ENCODE peak calls at places on chromosomes 1 and 21, in four cellular contexts. One of them, this sample, is unnamed.

GRCh38 chr21:38831526-38832467 is 26.1 kb downstream of the ETS2 start:
- DNase-seq in GM12892: no peak
- DNase-seq in HEK293T: no peak
- DNase-seq in H1: no peak
- DNase-seq in this sample: no peak

GRCh38 chr1:32580348-32581017 is 41.3 kb downstream of the ZBTB8A start:
- DNase-seq in HEK293T: no peak
- DNase-seq in H1: no peak
- DNase-seq in GM12892: no peak
- DNase-seq in this sample: no peak

GRCh38 chr1:176178316-176178715 is 28.8 kb downstream of the COP1 start:
- DNase-seq in HEK293T: no peak
- DNase-seq in GM12892: no peak
- DNase-seq in H1: no peak
- DNase-seq in this sample: no peak

GRCh38 chr1:170967042-170967910 is 31.9 kb downstream of the MROH9 start:
- DNase-seq in GM12892: no peak
- DNase-seq in H1: no peak
- DNase-seq in HEK293T: peak
- DNase-seq in this sample: no peak

GRCh38 chr1:149995927-149996326 is 14.6 kb downstream of the OTUD7B start:
- DNase-seq in HEK293T: no peak
- DNase-seq in GM12892: no peak
- DNase-seq in H1: no peak
- DNase-seq in this sample: no peak

GRCh38 chr21:41817228-41817627 is 50.4 kb upstream of the RIPK4 start:
- DNase-seq in HEK293T: peak
- DNase-seq in GM12892: peak
- DNase-seq in H1: no peak
- DNase-seq in this sample: peak

GRCh38 chr1:119544165-119544762 is 37.3 kb downstream of the HSD3B1 start:
- DNase-seq in HEK293T: peak
- DNase-seq in GM12892: no peak
- DNase-seq in H1: no peak
- DNase-seq in this sample: no peak

GRCh38 chr1:23037081-23037740 is 17.9 kb downstream of the KDM1A start:
- DNase-seq in H1: no peak
- DNase-seq in HEK293T: no peak
- DNase-seq in GM12892: no peak
- DNase-seq in this sample: no peak

GRCh38 chr21:32474179-32475059 is 61.9 kb downstream of the EVA1C start:
- DNase-seq in H1: no peak
- DNase-seq in GM12892: no peak
- DNase-seq in HEK293T: no peak
- DNase-seq in this sample: peak